ENCODE peak calls at places on chromosomes 2 and 18, in five cellular contexts. E is K562, U is suprapubic skin, R is HepG2, T is H1. Y is an unnamed sample. For H3K4me1, the result is how much of the 10 kb centered on the place peaks cover.

GRCh38 chr2:24730481-24730880 is 62.7 kb downstream of the PTRHD1 start:
- DNase-seq in E (no peak), U (no peak), R (no peak), T (no peak), Y (no peak)

GRCh38 chr2:96502891-96503636 is 2.1 kb downstream of the NEURL3 start:
- DNase-seq in E (no peak), U (no peak), R (no peak), T (peak), Y (no peak)

GRCh38 chr2:69755862-69756467 is 14.0 kb downstream of the ANXA4 start:
- DNase-seq in E (no peak), U (no peak), R (peak), T (no peak), Y (no peak)

GRCh38 chr18:9688036-9688741 is 19.9 kb upstream of the RAB31 start:
- DNase-seq in E (peak), U (no peak), R (no peak), T (no peak), Y (no peak)

GRCh38 chr18:76524900-76525698 is 30.1 kb upstream of the ZNF516 start:
- DNase-seq in E (no peak), U (no peak), R (peak), T (no peak), Y (no peak)

GRCh38 chr2:201344663-201345366 is 12.3 kb downstream of the FLACC1 start:
- DNase-seq in E (peak), U (no peak), R (peak), T (no peak), Y (no peak)

GRCh38 chr2:152012697-152013096 is 86.1 kb downstream of the CACNB4 start:
- DNase-seq in E (no peak), U (no peak), R (no peak), T (no peak), Y (no peak)

GRCh38 chr2:140918426-140918825 is 1212.4 kb downstream of the LRP1B start:
- DNase-seq in E (no peak), U (no peak), R (no peak), T (no peak), Y (no peak)

GRCh38 chr2:59297829-59298228 is 1056.7 kb upstream of the FANCL start:
- DNase-seq in E (no peak), U (no peak), R (no peak), T (no peak), Y (no peak)

GRCh38 chr2:211879323-211879722 is 659.3 kb downstream of the ERBB4 start:
- DNase-seq in E (no peak), U (no peak), R (no peak), T (no peak), Y (no peak)

GRCh38 chr2:96146151-96146880 is 1.1 kb upstream of the DUSP2 start:
- DNase-seq in E (peak), U (peak), R (no peak), T (no peak), Y (peak)

GRCh38 chr18:57942493-57942892 is 101.5 kb upstream of the NEDD4L start:
- DNase-seq in E (no peak), U (no peak), R (no peak), T (no peak), Y (no peak)

GRCh38 chr2:621303-622099 is 55.7 kb downstream of the TMEM18 start:
- DNase-seq in E (no peak), U (peak), R (no peak), T (peak), Y (no peak)

GRCh38 chr2:150876201-150877085 is 385.2 kb downstream of the RBM43 start:
- DNase-seq in E (no peak), U (no peak), R (no peak), T (no peak), Y (no peak)

GRCh38 chr18:46831434-46831833 is 74.6 kb upstream of the ST8SIA5 start:
- DNase-seq in E (no peak), U (no peak), R (no peak), T (no peak), Y (no peak)

GRCh38 chr18:37546651-37547050 is 18.9 kb downstream of the CELF4 start:
- DNase-seq in E (no peak), U (no peak), R (no peak), T (no peak), Y (no peak)

GRCh38 chr18:61643884-61644647 is 248.7 kb downstream of the RNF152 start:
- DNase-seq in E (no peak), U (no peak), R (no peak), T (no peak), Y (no peak)

GRCh38 chr2:224472827-224473226 is 70.9 kb upstream of the FAM124B start:
- DNase-seq in E (no peak), U (no peak), R (no peak), T (no peak), Y (no peak)

GRCh38 chr2:134625311-134625710 is 93.5 kb downstream of the TMEM163 start:
- DNase-seq in E (no peak), U (no peak), R (no peak), T (no peak), Y (no peak)

GRCh38 chr2:62197609-62198236 is 1.8 kb downstream of the B3GNT2 start:
- DNase-seq in E (no peak), U (peak), R (no peak), T (peak), Y (peak)

GRCh38 chr18:58257461-58257860 is 213.4 kb downstream of the NEDD4L start:
- DNase-seq in E (peak), U (no peak), R (no peak), T (no peak), Y (no peak)

GRCh38 chr2:222241471-222241870 is 57.3 kb downstream of the PAX3 start:
- DNase-seq in E (no peak), U (no peak), R (no peak), T (no peak), Y (no peak)
- TF ChIP-seq EP300 in E (no peak), U (no peak), R (no peak), T (no peak), Y (no peak)

GRCh38 chr2:2020897-2021296 is 276.6 kb upstream of the PXDN start:
- DNase-seq in E (no peak), U (no peak), R (no peak), T (no peak), Y (no peak)
- TF ChIP-seq POLR2AphosphoS5 in E (no peak), U (no peak), R (no peak), T (no peak), Y (no peak)

DNA sequence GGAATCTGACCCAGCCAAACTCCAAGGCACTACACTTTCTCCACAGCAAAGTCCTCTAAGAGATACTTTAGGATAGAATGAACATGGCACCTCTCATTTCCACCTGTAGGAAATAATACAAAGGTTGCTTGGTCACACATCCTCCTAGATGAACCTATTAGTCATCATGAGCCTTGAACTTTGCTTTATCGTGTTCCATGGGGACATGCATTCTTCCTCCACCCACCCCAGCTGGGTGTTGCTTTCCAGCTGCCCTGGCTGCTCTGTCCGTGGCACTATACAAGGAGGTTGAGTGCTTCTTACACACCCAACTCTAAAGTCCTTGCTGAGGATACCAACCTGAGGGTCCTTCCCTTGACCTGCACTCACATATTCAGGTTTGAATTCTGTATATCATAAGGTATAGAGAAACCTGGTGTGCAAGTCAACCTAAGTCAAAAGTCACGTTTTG is 52.7 kb downstream of the SPRED2 start:
- DNase-seq in E (no peak), U (no peak), R (peak), T (no peak), Y (no peak)
- H3K4me1 ChIP-seq in E (under half), U (under half), R (half or more), T (under half), Y (half or more)

DNA sequence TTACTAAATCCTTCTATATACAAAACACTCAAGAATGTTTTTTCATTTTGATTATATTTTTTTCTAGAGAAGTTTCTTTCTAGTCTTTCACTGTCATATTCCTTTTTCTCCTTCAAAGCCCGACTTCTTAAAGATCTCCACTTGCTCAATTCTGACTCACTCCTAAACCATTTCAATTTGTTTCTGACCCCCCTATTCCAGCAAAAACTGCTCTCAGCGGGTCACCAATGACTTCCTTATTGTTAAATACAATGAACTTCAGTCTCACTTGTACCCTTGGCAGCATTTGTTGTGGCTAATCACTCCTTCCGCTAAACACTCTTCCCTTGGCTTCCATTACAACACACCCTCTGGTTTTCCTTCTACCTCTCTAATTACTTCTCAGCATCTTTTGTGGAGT is 111.1 kb upstream of the RBBP8 start:
- DNase-seq in E (no peak), U (no peak), R (no peak), T (no peak), Y (no peak)
- TF ChIP-seq EP300 in E (no peak), U (no peak), R (no peak), T (no peak), Y (no peak)

GRCh38 chr2:74741651-74742050 is 87.6 kb downstream of the SEMA4F start:
- DNase-seq in E (no peak), U (no peak), R (no peak), T (no peak), Y (no peak)

GRCh38 chr2:74739129-74739528 is 85.1 kb downstream of the SEMA4F start:
- DNase-seq in E (no peak), U (no peak), R (no peak), T (no peak), Y (no peak)

GRCh38 chr2:74741076-74741460 is 87.0 kb downstream of the SEMA4F start:
- DNase-seq in E (no peak), U (no peak), R (no peak), T (no peak), Y (no peak)

GRCh38 chr2:74739733-74740241 is 85.7 kb downstream of the SEMA4F start:
- DNase-seq in E (no peak), U (no peak), R (no peak), T (no peak), Y (no peak)

GRCh38 chr2:74740395-74741075 is 86.5 kb downstream of the SEMA4F start:
- DNase-seq in E (no peak), U (no peak), R (peak), T (no peak), Y (peak)
- TF ChIP-seq POLR2AphosphoS5 in E (no peak), U (peak), R (no peak), T (no peak), Y (no peak)

DNA sequence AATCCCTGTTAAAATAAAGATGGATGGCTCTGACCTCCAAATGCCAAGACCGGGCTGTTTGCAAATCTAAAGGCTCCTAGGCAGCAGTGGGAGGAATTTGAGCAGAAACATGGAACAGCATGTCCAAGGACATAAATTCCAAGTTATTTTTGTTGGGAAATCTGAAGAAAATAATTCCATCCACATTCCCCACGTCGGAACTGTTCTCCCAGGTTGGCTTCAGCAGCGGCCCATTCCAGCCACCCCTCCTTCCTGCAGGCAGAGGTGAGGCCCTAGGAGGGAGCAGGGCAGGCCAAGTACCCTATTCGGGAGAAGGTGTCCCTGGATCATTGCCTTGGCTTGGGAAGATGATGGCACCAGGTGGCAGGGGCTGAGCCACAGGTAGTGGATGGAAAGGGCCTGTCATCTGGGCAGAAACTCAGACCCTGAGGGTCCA is 117.1 kb downstream of the CAPN13 start:
- DNase-seq in E (no peak), U (no peak), R (no peak), T (peak), Y (no peak)
- H3K4me1 ChIP-seq in E (under half), U (under half), R (under half), T (under half), Y (under half)

GRCh38 chr2:186887107-186888090 is 38.4 kb upstream of the ZSWIM2 start:
- DNase-seq in E (peak), U (peak), R (no peak), T (no peak), Y (no peak)
- TF ChIP-seq EP300 in E (peak), U (no peak), R (no peak), T (no peak), Y (no peak)